ENCODE peak calls at places on chromosomes 6 and 20, in six cellular contexts. X is dorsolateral prefrontal cortex, A is ovary, Y is neuronal stem cell, H is keratinocyte, D is pancreas. W is an unnamed sample.

GRCh38 chr6:33936911-33937310 is 133.1 kb upstream of the MLN start:
- DNase-seq in X (no peak), A (no peak), Y (no peak), H (no peak), D (no peak), W (no peak)

GRCh38 chr6:167559675-167560479 is 235.0 kb downstream of the TTLL2 start:
- DNase-seq in X (no peak), A (no peak), Y (no peak), H (no peak), D (no peak), W (no peak)

GRCh38 chr6:112879920-112880413 is 532.8 kb downstream of the RFPL4B start:
- DNase-seq in X (no peak), A (no peak), Y (no peak), H (no peak), D (peak; percentile 77), W (no peak)

GRCh38 chr20:34544109-34544793 is 14.3 kb upstream of the MAP1LC3A start:
- DNase-seq in X (no peak), A (no peak), Y (no peak), H (no peak), D (no peak), W (no peak)

GRCh38 chr6:43014434-43014909 is 423 bp downstream of the KLHDC3 start:
- DNase-seq in X (no peak), A (no peak), Y (no peak), H (no peak), D (no peak), W (no peak)

GRCh38 chr20:1930165-1930564 is 35.0 kb downstream of the SIRPA start:
- DNase-seq in X (no peak), A (no peak), Y (no peak), H (no peak), D (no peak), W (no peak)

GRCh38 chr6:100186552-100186951 is 192.5 kb upstream of the MCHR2 start:
- DNase-seq in X (no peak), A (no peak), Y (no peak), H (no peak), D (no peak), W (no peak)

GRCh38 chr6:159540152-159540551 is 152.9 kb downstream of the SOD2 start:
- DNase-seq in X (no peak), A (no peak), Y (peak; percentile 12), H (no peak), D (no peak), W (no peak)

GRCh38 chr20:63057133-63058117 is 50.7 kb upstream of the BHLHE23 start:
- DNase-seq in X (no peak), A (no peak), Y (no peak), H (no peak), D (no peak), W (no peak)

GRCh38 chr20:1304711-1305515 is 24.0 kb downstream of the SDCBP2 start:
- DNase-seq in X (no peak), A (peak; percentile 26), Y (no peak), H (no peak), D (peak; percentile 51), W (no peak)

GRCh38 chr6:15819841-15820240 is 157.0 kb upstream of the DTNBP1 start:
- DNase-seq in X (no peak), A (no peak), Y (no peak), H (no peak), D (no peak), W (no peak)

GRCh38 chr6:33698494-33698893 is 13.0 kb downstream of the UQCC2 start:
- DNase-seq in X (no peak), A (no peak), Y (no peak), H (no peak), D (no peak), W (no peak)

GRCh38 chr20:20083796-20084195 is 31.5 kb downstream of the CFAP61 start:
- DNase-seq in X (no peak), A (no peak), Y (peak; percentile 21), H (no peak), D (no peak), W (no peak)

GRCh38 chr6:36555750-36556252 is 8.5 kb upstream of the STK38 start:
- DNase-seq in X (no peak), A (no peak), Y (no peak), H (no peak), D (no peak), W (no peak)

GRCh38 chr20:21665687-21666446 is 39.6 kb upstream of the PAX1 start:
- DNase-seq in X (no peak), A (no peak), Y (no peak), H (no peak), D (no peak), W (peak; percentile 31)

GRCh38 chr20:25250508-25250907 is 2.6 kb downstream of the PYGB start:
- DNase-seq in X (no peak), A (no peak), Y (no peak), H (no peak), D (no peak), W (no peak)

GRCh38 chr6:31663961-31664789 is 622 bp downstream of the GPANK1 start:
- DNase-seq in X (no peak), A (peak; percentile 66), Y (no peak), H (no peak), D (no peak), W (peak; percentile 27)

GRCh38 chr6:113122060-113122459 is 735.1 kb upstream of the MARCKS start:
- DNase-seq in X (no peak), A (no peak), Y (no peak), H (peak; percentile 45), D (no peak), W (peak; percentile 66)

GRCh38 chr6:33197431-33198048 is 2.9 kb downstream of the RXRB start:
- DNase-seq in X (no peak), A (peak; percentile 52), Y (no peak), H (no peak), D (peak; percentile 87), W (no peak)

GRCh38 chr20:53763707-53764415 is 170.2 kb upstream of the ZNF217 start:
- DNase-seq in X (no peak), A (no peak), Y (no peak), H (no peak), D (no peak), W (no peak)

GRCh38 chr6:155887431-155887830 is 431.8 kb upstream of the NOX3 start:
- DNase-seq in X (no peak), A (no peak), Y (no peak), H (no peak), D (no peak), W (no peak)

GRCh38 chr6:7243188-7243942 is 69.6 kb downstream of the SSR1 start:
- DNase-seq in X (no peak), A (no peak), Y (peak; percentile 74), H (no peak), D (no peak), W (no peak)

GRCh38 chr6:117906905-117907599 is at the start of gene SLC35F1:
- DNase-seq in X (peak; percentile 50), A (peak; percentile 40), Y (peak; percentile 74), H (no peak), D (peak; percentile 74), W (no peak)

GRCh38 chr20:29301624-29302259 is 1955.7 kb upstream of the DEFB115 start:
- DNase-seq in X (no peak), A (peak; percentile 24), Y (no peak), H (no peak), D (peak; percentile 70), W (no peak)

GRCh38 chr6:122248844-122249243 is 150.6 kb upstream of the HSF2 start:
- DNase-seq in X (no peak), A (no peak), Y (no peak), H (no peak), D (no peak), W (no peak)

GRCh38 chr20:44231713-44232468 is 15.2 kb upstream of the GDAP1L1 start:
- DNase-seq in X (no peak), A (no peak), Y (no peak), H (no peak), D (no peak), W (no peak)

DNA sequence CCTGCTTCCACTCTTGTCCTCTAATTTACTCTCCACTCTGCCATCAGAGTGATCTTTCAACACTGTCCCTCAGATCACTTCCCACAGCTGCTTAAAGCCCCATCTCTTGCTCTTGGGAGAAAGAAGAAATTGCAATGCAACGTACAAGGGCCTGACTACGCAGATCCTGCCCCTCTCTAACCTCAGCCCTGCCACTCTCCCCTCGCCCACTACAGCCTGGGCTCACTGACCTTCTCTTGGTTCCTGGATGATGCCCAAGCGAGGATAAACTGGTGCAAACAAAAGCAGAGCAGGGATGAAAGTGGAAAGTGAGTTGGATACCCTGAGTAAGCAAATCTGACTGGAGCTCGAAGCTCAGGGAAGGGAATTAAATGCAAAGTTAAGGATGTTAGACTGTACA is 92.9 kb downstream of the MAP3K5 start:
- DNase-seq in X (no peak), A (no peak), Y (no peak), H (no peak), D (no peak), W (no peak)
- H3K27ac ChIP-seq in X (no peak overlapping the region), A (peak overlapping the region; percentile 30), Y (no peak overlapping the region), H (no peak overlapping the region), D (no peak overlapping the region), W (no peak overlapping the region)

GRCh38 chr6:136249336-136249735 is 775 bp downstream of the MTFR2 start:
- DNase-seq in X (no peak), A (no peak), Y (no peak), H (no peak), D (no peak), W (no peak)
- H3K27ac ChIP-seq in X (no peak overlapping the region), A (no peak overlapping the region), Y (no peak overlapping the region), H (peak overlapping the region; percentile 77), D (no peak overlapping the region), W (no peak overlapping the region)

DNA sequence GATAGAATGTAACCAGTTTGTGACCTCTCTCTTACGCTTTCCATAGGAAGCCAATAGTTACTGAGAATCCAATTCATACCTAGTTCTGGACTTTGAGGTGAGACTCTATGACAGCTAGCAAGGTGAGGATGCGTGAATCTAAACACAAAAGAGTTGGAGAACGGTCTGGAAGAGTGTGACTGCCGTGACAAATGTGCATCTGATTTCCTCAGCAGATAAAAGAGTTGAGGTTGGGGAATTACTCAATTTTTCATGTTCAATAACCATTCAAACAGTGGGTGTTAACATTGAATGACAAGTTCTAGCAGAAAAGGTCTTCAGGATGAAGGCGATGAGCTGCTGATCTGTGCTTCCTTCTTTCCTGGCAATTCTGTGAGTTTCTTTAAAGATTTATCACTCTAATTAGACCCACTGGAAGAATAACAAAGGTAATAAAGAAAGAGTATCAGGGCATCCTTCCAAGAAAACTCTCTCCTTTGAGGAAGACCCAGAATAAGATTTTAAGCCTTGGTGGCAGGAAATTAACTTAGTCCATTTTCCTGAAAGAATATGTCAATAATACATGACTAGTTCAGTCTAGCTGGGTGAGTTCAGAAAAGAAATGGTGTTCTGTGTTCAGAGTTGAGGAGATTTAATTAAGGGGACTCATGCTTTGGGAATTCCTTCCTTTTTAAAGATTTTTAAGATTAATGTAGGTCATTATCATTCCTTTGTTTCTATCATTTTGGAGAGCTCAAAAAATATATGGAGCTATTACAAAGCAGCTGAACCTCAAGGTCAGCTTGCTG is 24.5 kb downstream of the KIF3B start:
- DNase-seq in X (no peak), A (no peak), Y (no peak), H (no peak), D (no peak), W (no peak)
- H3K27ac ChIP-seq in X (no peak overlapping the region), A (no peak overlapping the region), Y (no peak overlapping the region), H (no peak overlapping the region), D (no peak overlapping the region), W (no peak overlapping the region)

DNA sequence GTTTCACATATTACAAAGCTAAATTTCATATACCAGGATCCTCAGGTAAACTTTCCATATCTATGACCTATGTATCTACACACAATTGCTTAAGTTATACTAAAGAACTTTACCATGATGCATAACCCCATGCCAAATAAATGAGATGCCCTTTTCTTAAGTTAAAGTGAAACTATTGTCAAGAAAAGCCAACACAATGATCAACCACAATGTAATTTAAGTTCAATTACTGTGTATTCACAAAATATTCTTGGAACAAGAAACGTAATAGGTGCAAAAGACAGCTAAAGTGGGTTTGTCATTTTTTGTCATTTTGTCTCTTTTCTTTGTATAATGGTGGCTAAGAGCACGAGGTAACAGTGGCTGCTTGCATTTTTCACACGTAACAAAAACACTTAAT is 158.0 kb upstream of the SHLD1 start:
- DNase-seq in X (no peak), A (no peak), Y (no peak), H (no peak), D (no peak), W (no peak)
- H3K27ac ChIP-seq in X (no peak overlapping the region), A (no peak overlapping the region), Y (no peak overlapping the region), H (no peak overlapping the region), D (no peak overlapping the region), W (no peak overlapping the region)

W was measured in epithelial cell of prostate.